ENCODE peak calls at places on chromosome 9, in eight cellular contexts. G is cardiac muscle cell; P is H9; J is effector memory CD4-positive, alpha-beta T cell; C is NT2/D1; H is CD8-positive, alpha-beta memory T cell; Y is IMR-90; F is trophoblast cell. M is an unnamed sample.

GRCh38 chr9:101495810-101496209 is 37.8 kb upstream of the RNF20 start:
- DNase-seq in H (no peak), Y (peak; percentile 78), P (no peak), J (no peak), G (no peak), F (no peak), C (no peak), M (no peak)

GRCh38 chr9:20320921-20321320 is 301.4 kb downstream of the MLLT3 start:
- DNase-seq in C (no peak), Y (no peak), G (no peak), F (no peak), P (no peak), J (no peak), H (no peak), M (no peak)

GRCh38 chr9:122364783-122365150 is 6.1 kb upstream of the PTGS1 start:
- DNase-seq in J (no peak), G (peak; percentile 61), F (no peak), C (no peak), Y (peak; percentile 44), H (no peak), P (no peak), M (no peak)

GRCh38 chr9:117414220-117414905 is 494 bp downstream of the ASTN2 start:
- DNase-seq in J (no peak), F (peak; percentile 13), H (no peak), Y (no peak), P (peak; percentile 56), G (peak; percentile 12), C (no peak), M (peak; percentile 20)

GRCh38 chr9:72255546-72255925 is 106.3 kb downstream of the GDA start:
- DNase-seq in F (peak; percentile 12), G (no peak), Y (no peak), J (no peak), P (no peak), H (no peak), C (no peak), M (no peak)

GRCh38 chr9:19918630-19919029 is 129.8 kb upstream of the SLC24A2 start:
- DNase-seq in F (no peak), J (no peak), G (no peak), H (no peak), P (no peak), Y (no peak), C (no peak), M (no peak)

GRCh38 chr9:70315389-70315788 is 56.6 kb downstream of the SMC5 start:
- DNase-seq in Y (peak; percentile 59), P (no peak), F (no peak), G (peak; percentile 12), C (no peak), J (no peak), H (no peak), M (no peak)

GRCh38 chr9:69579032-69579748 is 93.0 kb downstream of the APBA1 start:
- DNase-seq in J (no peak), H (no peak), P (no peak), G (no peak), F (no peak), Y (no peak), C (peak; percentile 1), M (no peak)

GRCh38 chr9:12666813-12667212 is 26.4 kb upstream of the TYRP1 start:
- DNase-seq in J (no peak), G (peak; percentile 17), C (no peak), H (no peak), Y (no peak), P (no peak), F (no peak), M (no peak)

GRCh38 chr9:99922711-99923030 is 16.2 kb downstream of the STX17 start:
- DNase-seq in H (no peak), F (no peak), J (no peak), C (no peak), Y (no peak), G (no peak), P (no peak), M (no peak)

GRCh38 chr9:105132576-105132975 is 111.9 kb upstream of the SLC44A1 start:
- DNase-seq in J (no peak), G (peak; percentile 32), C (no peak), Y (peak; percentile 95), F (peak; percentile 91), P (no peak), H (no peak), M (no peak)

GRCh38 chr9:98314381-98315066 is 59.1 kb upstream of the TBC1D2 start:
- DNase-seq in P (no peak), F (no peak), Y (peak; percentile 69), J (no peak), C (no peak), G (peak; percentile 62), H (no peak), M (no peak)

GRCh38 chr9:36358486-36358885 is 41.6 kb downstream of the RNF38 start:
- DNase-seq in Y (no peak), G (no peak), P (no peak), F (no peak), H (no peak), C (no peak), J (no peak), M (no peak)
- H3K4me1 ChIP-seq in Y (peaks cover 6% of the 10 kb centered on the region), G (no peaks in the 10 kb centered on the region), P (no peaks in the 10 kb centered on the region), F (no peaks in the 10 kb centered on the region), H (no peaks in the 10 kb centered on the region), C (no peaks in the 10 kb centered on the region), J (no peaks in the 10 kb centered on the region), M (no peaks in the 10 kb centered on the region)

GRCh38 chr9:134385873-134386370 is 59.7 kb downstream of the RXRA start:
- DNase-seq in P (no peak), C (no peak), J (no peak), H (no peak), Y (no peak), G (no peak), F (no peak), M (no peak)
- H3K4me1 ChIP-seq in P (no peaks in the 10 kb centered on the region), C (peaks cover 32% of the 10 kb centered on the region), J (peaks cover 33% of the 10 kb centered on the region), H (peaks cover 37% of the 10 kb centered on the region), Y (peaks cover 23% of the 10 kb centered on the region), G (peaks cover 6% of the 10 kb centered on the region), F (peaks cover 14% of the 10 kb centered on the region), M (peaks cover 5% of the 10 kb centered on the region)

DNA sequence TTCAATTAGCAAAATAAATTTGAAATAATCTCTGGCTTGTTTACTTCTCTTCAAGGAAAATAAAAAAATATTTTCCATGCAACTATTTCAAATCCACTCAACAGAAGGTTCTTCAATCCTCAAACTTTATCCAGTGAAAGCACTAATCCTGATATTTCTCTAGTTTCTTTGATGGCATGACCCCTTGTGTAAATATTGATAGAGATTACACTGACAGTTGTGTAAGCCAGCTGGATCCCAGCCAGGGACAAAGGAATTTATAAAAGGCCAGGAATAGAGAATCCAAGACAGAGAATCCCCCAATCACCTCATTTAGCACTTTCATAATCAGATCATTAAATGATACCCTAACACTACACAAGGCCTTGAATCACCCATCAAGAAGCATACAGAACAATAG is 135.2 kb downstream of the GNA14 start:
- DNase-seq in P (no peak), H (no peak), F (no peak), J (no peak), G (peak; percentile 46), C (no peak), Y (no peak), M (no peak)
- H3K4me1 ChIP-seq in P (no peaks in the 10 kb centered on the region), H (no peaks in the 10 kb centered on the region), F (peaks cover 2% of the 10 kb centered on the region), J (no peaks in the 10 kb centered on the region), G (no peaks in the 10 kb centered on the region), C (peaks cover 2% of the 10 kb centered on the region), Y (no peaks in the 10 kb centered on the region), M (no peaks in the 10 kb centered on the region)

GRCh38 chr9:136546697-136547481 is 1.0 kb upstream of the NOTCH1 start:
- DNase-seq in F (no peak), G (peak; percentile 75), C (no peak), J (no peak), H (peak; percentile 42), Y (peak; percentile 35), P (peak; percentile 66), M (peak; percentile 37)

GRCh38 chr9:136550439-136551085 is 4.7 kb upstream of the NOTCH1 start:
- DNase-seq in H (no peak), P (peak; percentile 78), G (no peak), Y (no peak), J (no peak), F (no peak), C (no peak), M (no peak)

GRCh38 chr9:136547508-136548215 is 1.8 kb upstream of the NOTCH1 start:
- DNase-seq in P (no peak), Y (no peak), J (no peak), C (no peak), H (no peak), F (no peak), G (no peak), M (no peak)

GRCh38 chr9:136551401-136552116 is 5.7 kb upstream of the NOTCH1 start:
- DNase-seq in C (no peak), F (no peak), J (no peak), H (no peak), P (peak; percentile 82), Y (peak; percentile 64), G (peak; percentile 79), M (no peak)

GRCh38 chr9:136549010-136549980 is 3.4 kb upstream of the NOTCH1 start:
- DNase-seq in C (no peak), J (no peak), H (no peak), P (no peak), G (no peak), F (no peak), Y (no peak), M (no peak)
- H3K4me1 ChIP-seq in C (peaks cover 50% of the 10 kb centered on the region), J (peaks cover 28% of the 10 kb centered on the region), H (peaks cover 20% of the 10 kb centered on the region), P (no peaks in the 10 kb centered on the region), G (peaks cover 27% of the 10 kb centered on the region), F (peaks cover 25% of the 10 kb centered on the region), Y (peaks cover 37% of the 10 kb centered on the region), M (peaks cover 8% of the 10 kb centered on the region)

DNA sequence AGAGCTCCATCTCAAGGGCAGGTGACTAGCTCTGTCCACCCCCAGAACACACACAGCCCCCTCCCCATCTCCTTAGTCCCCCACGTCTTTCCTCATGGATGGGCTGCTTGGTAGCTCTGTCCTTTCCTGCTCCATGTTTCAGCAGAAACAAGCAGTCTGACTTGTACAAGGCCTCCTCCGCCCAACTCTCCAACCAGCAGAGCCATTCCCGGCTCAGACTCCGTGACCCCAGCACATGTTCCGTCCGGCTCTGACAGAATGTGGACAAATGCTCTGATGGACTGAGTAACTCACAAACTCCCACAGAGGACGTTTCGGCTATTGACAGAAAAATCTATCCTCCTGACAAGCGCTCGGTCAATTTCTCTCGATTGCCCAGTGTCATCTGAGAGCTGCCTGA is 16.9 kb downstream of the SHB start:
- DNase-seq in C (no peak), Y (no peak), P (no peak), J (no peak), G (no peak), F (no peak), H (no peak), M (no peak)
- H3K4me1 ChIP-seq in C (peaks cover 14% of the 10 kb centered on the region), Y (peaks cover 22% of the 10 kb centered on the region), P (peaks cover 9% of the 10 kb centered on the region), J (no peaks in the 10 kb centered on the region), G (peaks cover 16% of the 10 kb centered on the region), F (peaks cover 35% of the 10 kb centered on the region), H (no peaks in the 10 kb centered on the region), M (no peaks in the 10 kb centered on the region)